ENCODE peak calls at places on chromosomes 13 and 19, in four cellular contexts. M is A549, Y is K562, E is HepG2. X is an unnamed sample.

GRCh38 chr19:11125994-11126685 is 29.4 kb downstream of the SPC24 start:
- DNase-seq in M (peak; percentile 78), Y (peak; percentile 67), E (peak; percentile 67), X (no peak)

GRCh38 chr13:51845574-51846318 is 769 bp upstream of the TMEM272 start:
- DNase-seq in M (no peak), Y (no peak), E (peak; percentile 27), X (no peak)

GRCh38 chr19:42480335-42481095 is 37.8 kb upstream of the CXCL17 start:
- DNase-seq in M (peak; percentile 78), Y (no peak), E (peak; percentile 93), X (no peak)

GRCh38 chr19:8001995-8002849 is 3.2 kb downstream of the ELAVL1 start:
- DNase-seq in M (peak; percentile 71), Y (peak; percentile 81), E (peak; percentile 75), X (peak; percentile 44)

GRCh38 chr13:23547000-23547590 is 23.1 kb upstream of the TNFRSF19 start:
- DNase-seq in M (no peak), Y (no peak), E (no peak), X (no peak)

GRCh38 chr13:110017379-110017778 is 231.0 kb upstream of the IRS2 start:
- DNase-seq in M (peak; percentile 89), Y (no peak), E (no peak), X (no peak)

GRCh38 chr13:90889906-90890305 is 457.6 kb upstream of the MIR17HG start:
- DNase-seq in M (no peak), Y (no peak), E (no peak), X (no peak)

GRCh38 chr19:42683917-42684513 is 56.3 kb downstream of the PSG3 start:
- DNase-seq in M (peak; percentile 63), Y (peak; percentile 46), E (peak; percentile 5), X (no peak)

GRCh38 chr13:20192470-20193141 is at the start of gene GJB2:
- DNase-seq in M (no peak), Y (no peak), E (no peak), X (no peak)

GRCh38 chr19:12495002-12495802 is 10.6 kb upstream of the ZNF709 start:
- DNase-seq in M (peak; percentile 42), Y (peak; percentile 76), E (peak; percentile 95), X (peak; percentile 74)

GRCh38 chr13:98214008-98214643 is 37.1 kb upstream of the RNF113B start:
- DNase-seq in M (no peak), Y (no peak), E (no peak), X (no peak)

GRCh38 chr19:8320564-8321066 is 560 bp downstream of the NDUFA7 start:
- DNase-seq in M (no peak), Y (no peak), E (peak; percentile 25), X (no peak)

GRCh38 chr13:51584731-51585191 is 499 bp downstream of the WDFY2 start:
- DNase-seq in M (peak; percentile 66), Y (peak; percentile 19), E (peak; percentile 64), X (no peak)

GRCh38 chr19:7475665-7476064 is 13.2 kb downstream of the PEX11G start:
- DNase-seq in M (no peak), Y (no peak), E (no peak), X (no peak)

GRCh38 chr19:49097453-49098288 is 12.4 kb downstream of the SNRNP70 start:
- DNase-seq in M (peak; percentile 88), Y (peak; percentile 80), E (peak; percentile 55), X (no peak)

DNA sequence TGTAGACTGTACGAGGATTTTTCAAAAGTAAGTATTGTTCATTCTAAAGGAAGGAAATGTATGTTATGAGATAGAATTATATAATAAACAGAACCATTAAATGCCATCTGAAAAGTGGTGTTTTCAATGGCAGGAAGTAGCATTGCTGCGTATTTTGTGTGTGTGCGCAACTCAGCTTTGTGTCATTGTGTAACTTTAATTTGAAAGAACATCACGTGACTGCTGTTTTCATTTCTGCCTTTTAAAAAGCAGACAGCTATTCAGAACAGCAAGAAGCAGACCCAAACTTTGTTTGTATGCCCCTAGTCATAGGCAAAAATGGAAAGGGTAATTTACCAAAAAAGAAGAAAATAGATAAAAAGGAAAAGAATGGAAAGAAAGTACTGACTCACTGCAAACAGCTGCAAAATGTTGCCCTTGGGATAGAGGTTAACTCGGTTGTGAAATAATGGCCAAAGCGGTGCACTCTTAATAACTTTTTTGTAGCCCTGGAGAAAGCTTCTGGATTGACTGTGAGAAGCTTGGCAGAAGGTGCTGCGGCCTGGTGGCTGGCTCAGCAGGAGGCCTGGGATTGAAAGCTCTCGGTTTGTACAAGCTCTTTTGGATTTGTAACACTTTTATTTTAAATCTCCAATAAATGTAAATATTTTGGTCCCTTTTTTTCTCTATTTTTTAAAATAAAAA is 97.3 kb downstream of the GGACT start:
- DNase-seq in M (no peak), Y (no peak), E (no peak), X (no peak)
- TF ChIP-seq RFX5 in M (no peak), Y (no peak), E (no peak), X (no peak)

GRCh38 chr13:24802074-24802473 is 38.1 kb downstream of the RNF17 start:
- DNase-seq in M (peak; percentile 19), Y (no peak), E (no peak), X (no peak)
- TF ChIP-seq CEBPB in M (no peak), Y (no peak), E (no peak), X (no peak)

GRCh38 chr13:88978607-88979006 is 1307.4 kb downstream of the SLITRK5 start:
- DNase-seq in M (no peak), Y (no peak), E (no peak), X (no peak)
- TF ChIP-seq JUNB in M (no peak), Y (no peak), E (no peak), X (no peak)

GRCh38 chr13:48477191-48477855 is 55.6 kb downstream of the RCBTB2 start:
- DNase-seq in M (no peak), Y (no peak), E (no peak), X (no peak)
- TF ChIP-seq RFX5 in M (no peak), Y (no peak), E (no peak), X (no peak)

DNA sequence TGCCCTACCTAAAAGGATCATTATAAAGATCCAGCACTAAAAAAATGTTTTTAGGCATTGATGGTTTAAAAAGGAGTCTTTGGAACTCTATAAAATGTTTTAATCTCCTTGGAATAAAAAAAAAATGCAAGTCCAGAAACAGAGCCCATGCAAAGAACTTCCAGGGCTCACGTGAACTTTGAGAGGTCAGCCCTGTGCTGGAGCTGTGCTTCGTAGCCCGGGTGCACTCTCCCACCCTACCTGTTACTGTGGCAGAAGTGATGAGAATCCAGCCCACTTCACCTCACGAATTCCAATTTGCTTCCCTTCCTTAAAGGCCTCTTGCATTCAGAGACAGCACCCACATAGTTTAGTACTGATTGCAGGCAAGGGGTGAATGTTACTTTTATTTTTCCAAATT is 267.7 kb downstream of the SHISA2 start:
- DNase-seq in M (no peak), Y (no peak), E (no peak), X (no peak)
- TF ChIP-seq CEBPB in M (no peak), Y (no peak), E (no peak), X (no peak)

GRCh38 chr13:40200273-40200978 is 466.0 kb downstream of the FOXO1 start:
- DNase-seq in M (no peak), Y (no peak), E (no peak), X (no peak)
- TF ChIP-seq JUNB in M (no peak), Y (no peak), E (no peak), X (no peak)

GRCh38 chr19:33349319-33350289 is 23.9 kb upstream of the CEBPG start:
- DNase-seq in M (no peak), Y (no peak), E (peak; percentile 16), X (no peak)

GRCh38 chr19:33348301-33349010 is 25.1 kb upstream of the CEBPG start:
- DNase-seq in M (no peak), Y (no peak), E (peak; percentile 46), X (no peak)

GRCh38 chr19:33347300-33347699 is 26.2 kb upstream of the CEBPG start:
- DNase-seq in M (no peak), Y (no peak), E (no peak), X (no peak)

GRCh38 chr19:33346665-33347064 is 26.8 kb upstream of the CEBPG start:
- DNase-seq in M (no peak), Y (no peak), E (no peak), X (no peak)

DNA sequence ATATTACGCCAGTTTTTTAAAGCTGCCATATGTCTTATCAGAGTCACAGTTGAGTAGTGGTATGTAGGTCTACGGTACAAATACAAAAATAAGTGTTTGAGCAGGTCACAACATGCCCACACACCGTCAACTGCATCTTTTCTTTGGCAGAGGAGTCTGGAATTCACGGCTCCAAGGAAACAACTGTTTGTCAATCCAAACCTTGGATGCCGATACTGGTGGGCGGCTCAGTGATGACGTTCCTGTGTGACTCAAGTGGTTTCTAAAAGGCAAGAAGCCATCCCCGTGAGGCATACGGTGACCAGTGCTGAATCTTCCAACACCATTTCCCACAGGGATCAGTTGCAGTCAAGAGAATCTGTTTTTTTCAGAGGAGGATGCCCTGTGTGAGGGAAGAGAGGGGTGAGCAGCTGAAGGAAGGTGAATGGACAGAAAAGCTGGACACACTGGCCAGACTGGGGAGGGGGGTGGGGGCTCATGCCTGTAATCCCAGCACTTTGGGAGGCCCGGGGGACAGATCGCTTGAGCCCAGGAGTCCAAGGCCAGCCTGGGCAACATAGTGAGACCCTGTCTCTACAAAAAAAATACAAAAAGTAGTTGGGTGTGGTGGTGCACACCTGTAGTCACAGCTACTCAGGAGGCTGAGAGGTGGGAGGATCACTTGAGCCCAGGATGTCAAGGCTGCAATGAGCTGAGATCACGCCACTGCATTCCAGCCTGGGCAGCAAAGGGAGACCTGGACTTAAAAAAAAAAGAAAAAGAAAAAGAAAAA is 22.8 kb upstream of the CEBPG start:
- DNase-seq in M (peak; percentile 40), Y (no peak), E (no peak), X (no peak)
- TF ChIP-seq RFX5 in M (no peak), Y (no peak), E (no peak), X (no peak)

GRCh38 chr19:17302391-17303166 is 646 bp downstream of the ABHD8 start:
- DNase-seq in M (no peak), Y (no peak), E (no peak), X (no peak)
- TF ChIP-seq CEBPB in M (no peak), Y (no peak), E (no peak), X (no peak)